ENCODE peak calls at places on chromosomes 1 and 21, in ten cellular contexts. One of them, this sample, is unnamed.

GRCh38 chr1:226078336-226078735 is 15.8 kb downstream of the H3-3A start:
- DNase-seq in colonic mucosa: no peak
- DNase-seq in NCI-H1092 treated with DMSO at 0.1 percent for 48 hours: no peak
- DNase-seq in iris pigment epithelial cell: no peak
- DNase-seq in SHP77: no peak
- DNase-seq in kidney tubule cell: no peak
- DNase-seq in WERI-Rb-1: no peak
- DNase-seq in SW480: no peak
- DNase-seq in lung microvascular endothelial cell: no peak
- DNase-seq in H54: no peak
- DNase-seq in this sample: no peak

GRCh38 chr1:23438545-23438944 is 14.0 kb upstream of the TCEA3 start:
- DNase-seq in colonic mucosa: no peak
- DNase-seq in NCI-H1092 treated with DMSO at 0.1 percent for 48 hours: no peak
- DNase-seq in iris pigment epithelial cell: no peak
- DNase-seq in SHP77: no peak
- DNase-seq in kidney tubule cell: no peak
- DNase-seq in WERI-Rb-1: no peak
- DNase-seq in SW480: no peak
- DNase-seq in lung microvascular endothelial cell: no peak
- DNase-seq in H54: no peak
- DNase-seq in this sample: no peak

GRCh38 chr21:43211085-43212071 is 42.6 kb downstream of the CRYAA start:
- DNase-seq in colonic mucosa: peak
- DNase-seq in NCI-H1092 treated with DMSO at 0.1 percent for 48 hours: no peak
- DNase-seq in iris pigment epithelial cell: no peak
- DNase-seq in SHP77: peak
- DNase-seq in kidney tubule cell: peak
- DNase-seq in WERI-Rb-1: peak
- DNase-seq in SW480: peak
- DNase-seq in lung microvascular endothelial cell: peak
- DNase-seq in H54: no peak
- DNase-seq in this sample: no peak

GRCh38 chr1:13605159-13605558 is 21.5 kb downstream of the PDPN start:
- DNase-seq in colonic mucosa: no peak
- DNase-seq in NCI-H1092 treated with DMSO at 0.1 percent for 48 hours: no peak
- DNase-seq in iris pigment epithelial cell: peak
- DNase-seq in SHP77: no peak
- DNase-seq in kidney tubule cell: no peak
- DNase-seq in WERI-Rb-1: no peak
- DNase-seq in SW480: no peak
- DNase-seq in lung microvascular endothelial cell: peak
- DNase-seq in H54: no peak
- DNase-seq in this sample: no peak

GRCh38 chr1:213783273-213783672 is 204.5 kb upstream of the PROX1 start:
- DNase-seq in colonic mucosa: no peak
- DNase-seq in NCI-H1092 treated with DMSO at 0.1 percent for 48 hours: no peak
- DNase-seq in iris pigment epithelial cell: no peak
- DNase-seq in SHP77: no peak
- DNase-seq in kidney tubule cell: no peak
- DNase-seq in WERI-Rb-1: no peak
- DNase-seq in SW480: peak
- DNase-seq in lung microvascular endothelial cell: no peak
- DNase-seq in H54: no peak
- DNase-seq in this sample: no peak

GRCh38 chr1:214990619-214991018 is 91.9 kb upstream of the KCNK2 start:
- DNase-seq in colonic mucosa: no peak
- DNase-seq in NCI-H1092 treated with DMSO at 0.1 percent for 48 hours: no peak
- DNase-seq in iris pigment epithelial cell: peak
- DNase-seq in SHP77: no peak
- DNase-seq in kidney tubule cell: peak
- DNase-seq in WERI-Rb-1: no peak
- DNase-seq in SW480: no peak
- DNase-seq in lung microvascular endothelial cell: no peak
- DNase-seq in H54: peak
- DNase-seq in this sample: peak

GRCh38 chr1:23548704-23549143 is 10.6 kb downstream of the ID3 start:
- DNase-seq in colonic mucosa: no peak
- DNase-seq in NCI-H1092 treated with DMSO at 0.1 percent for 48 hours: no peak
- DNase-seq in iris pigment epithelial cell: peak
- DNase-seq in SHP77: no peak
- DNase-seq in kidney tubule cell: peak
- DNase-seq in WERI-Rb-1: no peak
- DNase-seq in SW480: no peak
- DNase-seq in lung microvascular endothelial cell: peak
- DNase-seq in H54: no peak
- DNase-seq in this sample: no peak

GRCh38 chr1:11822091-11822490 is 16.1 kb downstream of the CLCN6 start:
- DNase-seq in colonic mucosa: no peak
- DNase-seq in NCI-H1092 treated with DMSO at 0.1 percent for 48 hours: no peak
- DNase-seq in iris pigment epithelial cell: peak
- DNase-seq in SHP77: no peak
- DNase-seq in kidney tubule cell: no peak
- DNase-seq in WERI-Rb-1: no peak
- DNase-seq in SW480: no peak
- DNase-seq in lung microvascular endothelial cell: peak
- DNase-seq in H54: no peak
- DNase-seq in this sample: no peak

GRCh38 chr1:36986241-36986955 is 47.9 kb downstream of the GRIK3 start:
- DNase-seq in colonic mucosa: no peak
- DNase-seq in NCI-H1092 treated with DMSO at 0.1 percent for 48 hours: no peak
- DNase-seq in iris pigment epithelial cell: no peak
- DNase-seq in SHP77: no peak
- DNase-seq in kidney tubule cell: no peak
- DNase-seq in WERI-Rb-1: no peak
- DNase-seq in SW480: no peak
- DNase-seq in lung microvascular endothelial cell: no peak
- DNase-seq in H54: no peak
- DNase-seq in this sample: no peak

GRCh38 chr1:24998554-24999245 is 68.6 kb upstream of the RUNX3 start:
- DNase-seq in colonic mucosa: no peak
- DNase-seq in NCI-H1092 treated with DMSO at 0.1 percent for 48 hours: no peak
- DNase-seq in iris pigment epithelial cell: no peak
- DNase-seq in SHP77: no peak
- DNase-seq in kidney tubule cell: no peak
- DNase-seq in WERI-Rb-1: no peak
- DNase-seq in SW480: peak
- DNase-seq in lung microvascular endothelial cell: no peak
- DNase-seq in H54: no peak
- DNase-seq in this sample: no peak

GRCh38 chr1:174736831-174737230 is 262.9 kb upstream of the CACYBP start:
- DNase-seq in colonic mucosa: no peak
- DNase-seq in NCI-H1092 treated with DMSO at 0.1 percent for 48 hours: no peak
- DNase-seq in iris pigment epithelial cell: no peak
- DNase-seq in SHP77: no peak
- DNase-seq in kidney tubule cell: no peak
- DNase-seq in WERI-Rb-1: no peak
- DNase-seq in SW480: no peak
- DNase-seq in lung microvascular endothelial cell: no peak
- DNase-seq in H54: no peak
- DNase-seq in this sample: no peak

GRCh38 chr1:13892671-13893325 is 192.8 kb downstream of the PRDM2 start:
- DNase-seq in colonic mucosa: peak
- DNase-seq in NCI-H1092 treated with DMSO at 0.1 percent for 48 hours: peak
- DNase-seq in iris pigment epithelial cell: no peak
- DNase-seq in SHP77: no peak
- DNase-seq in kidney tubule cell: no peak
- DNase-seq in WERI-Rb-1: no peak
- DNase-seq in SW480: peak
- DNase-seq in lung microvascular endothelial cell: no peak
- DNase-seq in H54: no peak
- DNase-seq in this sample: no peak

GRCh38 chr1:65175171-65176070 is 27.4 kb downstream of the AK4 start:
- DNase-seq in colonic mucosa: no peak
- DNase-seq in NCI-H1092 treated with DMSO at 0.1 percent for 48 hours: no peak
- DNase-seq in iris pigment epithelial cell: peak
- DNase-seq in SHP77: no peak
- DNase-seq in kidney tubule cell: no peak
- DNase-seq in WERI-Rb-1: peak
- DNase-seq in SW480: no peak
- DNase-seq in lung microvascular endothelial cell: no peak
- DNase-seq in H54: no peak
- DNase-seq in this sample: no peak

GRCh38 chr21:14120091-14120734 is 90.5 kb downstream of the LIPI start:
- DNase-seq in colonic mucosa: peak
- DNase-seq in NCI-H1092 treated with DMSO at 0.1 percent for 48 hours: peak
- DNase-seq in iris pigment epithelial cell: peak
- DNase-seq in SHP77: no peak
- DNase-seq in kidney tubule cell: peak
- DNase-seq in WERI-Rb-1: peak
- DNase-seq in SW480: peak
- DNase-seq in lung microvascular endothelial cell: peak
- DNase-seq in H54: peak
- DNase-seq in this sample: no peak

This sample was measured in HS-27A.